ENCODE peak calls at places on chromosomes 6 and 20, in nine cellular contexts. G is pancreas, L is IMR-90, V is mammary epithelial cell, R is aorta, N is endodermal cell, C is brain microvascular endothelial cell, M is ovary, O is left ventricle myocardium inferior. F is an unnamed sample. For H3K36me3, the result is how much of the 10 kb centered on the place peaks cover.

GRCh38 chr20:5786930-5787826 is 37.0 kb downstream of the SHLD1 start:
- DNase-seq in G (no peak), L (peak), V (peak), R (no peak), N (no peak), C (peak), M (peak), O (no peak), F (peak)

GRCh38 chr6:93801101-93801847 is 381.9 kb upstream of the EPHA7 start:
- DNase-seq in G (no peak), L (no peak), V (no peak), R (no peak), N (peak), C (no peak), M (no peak), O (no peak), F (no peak)

GRCh38 chr20:5535211-5535756 is 214.9 kb upstream of the SHLD1 start:
- DNase-seq in G (no peak), L (peak), V (peak), R (no peak), N (no peak), C (peak), M (no peak), O (no peak), F (peak)

GRCh38 chr6:15380354-15380753 is 134.5 kb downstream of the JARID2 start:
- DNase-seq in G (no peak), L (no peak), V (no peak), R (no peak), N (no peak), C (no peak), M (no peak), O (no peak), F (no peak)

GRCh38 chr6:128981716-128982115 is 98.8 kb downstream of the LAMA2 start:
- DNase-seq in G (no peak), L (no peak), V (peak), R (no peak), N (no peak), C (no peak), M (no peak), O (no peak), F (no peak)

GRCh38 chr6:26311385-26312095 is 53.5 kb upstream of the BTN3A2 start:
- DNase-seq in G (no peak), L (peak), V (peak), R (no peak), N (peak), C (peak), M (peak), O (no peak), F (no peak)

GRCh38 chr6:37696841-37697735 is 595 bp downstream of the MDGA1 start:
- DNase-seq in G (no peak), L (no peak), V (peak), R (peak), N (peak), C (no peak), M (peak), O (peak), F (peak)

GRCh38 chr6:138503881-138504680 is 4.8 kb upstream of the NHSL1 start:
- DNase-seq in G (peak), L (no peak), V (no peak), R (no peak), N (no peak), C (no peak), M (no peak), O (no peak), F (no peak)

GRCh38 chr6:80543151-80543550 is 436.7 kb downstream of the BCKDHB start:
- DNase-seq in G (no peak), L (no peak), V (no peak), R (no peak), N (no peak), C (no peak), M (no peak), O (no peak), F (no peak)

GRCh38 chr20:63697868-63698545 is 1.6 kb downstream of the TNFRSF6B start:
- DNase-seq in G (peak), L (no peak), V (peak), R (peak), N (peak), C (no peak), M (no peak), O (no peak), F (no peak)

GRCh38 chr6:34544052-34544604 is 12.0 kb downstream of the SPDEF start:
- DNase-seq in G (no peak), L (no peak), V (no peak), R (no peak), N (no peak), C (no peak), M (no peak), O (no peak), F (no peak)

GRCh38 chr20:46568570-46569129 is 18.2 kb upstream of the OCSTAMP start:
- DNase-seq in G (peak), L (peak), V (peak), R (peak), N (no peak), C (peak), M (peak), O (peak), F (peak)

GRCh38 chr20:46331612-46332361 is 23.5 kb upstream of the CDH22 start:
- DNase-seq in G (no peak), L (no peak), V (no peak), R (no peak), N (no peak), C (no peak), M (no peak), O (no peak), F (no peak)

GRCh38 chr20:41800040-41800439 is 181.9 kb upstream of the CHD6 start:
- DNase-seq in G (no peak), L (no peak), V (no peak), R (no peak), N (no peak), C (no peak), M (no peak), O (no peak), F (no peak)

GRCh38 chr20:3704085-3704484 is 8.3 kb downstream of the SIGLEC1 start:
- DNase-seq in G (no peak), L (no peak), V (no peak), R (peak), N (no peak), C (no peak), M (no peak), O (no peak), F (no peak)

GRCh38 chr20:6388666-6389197 is 265.9 kb upstream of the FERMT1 start:
- DNase-seq in G (no peak), L (no peak), V (no peak), R (no peak), N (no peak), C (peak), M (no peak), O (no peak), F (no peak)

GRCh38 chr6:129748901-129749748 is 39.1 kb upstream of the ARHGAP18 start:
- DNase-seq in G (no peak), L (peak), V (peak), R (no peak), N (no peak), C (no peak), M (no peak), O (no peak), F (no peak)

GRCh38 chr6:40286721-40287120 is 300.4 kb downstream of the LRFN2 start:
- DNase-seq in G (no peak), L (no peak), V (no peak), R (no peak), N (no peak), C (no peak), M (no peak), O (no peak), F (no peak)

GRCh38 chr20:4688342-4688741 is 33.4 kb upstream of the PRND start:
- DNase-seq in G (no peak), L (no peak), V (no peak), R (no peak), N (no peak), C (no peak), M (no peak), O (no peak), F (no peak)

GRCh38 chr6:19999319-20000191 is 162.4 kb downstream of the ID4 start:
- DNase-seq in G (no peak), L (peak), V (peak), R (no peak), N (peak), C (peak), M (no peak), O (no peak), F (peak)

GRCh38 chr20:32447136-32448027 is 89.3 kb downstream of the ASXL1 start:
- DNase-seq in G (peak), L (no peak), V (no peak), R (no peak), N (peak), C (no peak), M (no peak), O (no peak), F (no peak)

GRCh38 chr6:2967936-2968335 is 3.4 kb downstream of the SERPINB6 start:
- DNase-seq in G (no peak), L (no peak), V (no peak), R (no peak), N (no peak), C (no peak), M (no peak), O (no peak), F (no peak)

GRCh38 chr6:159152014-159152413 is 17.2 kb upstream of the FNDC1 start:
- DNase-seq in G (no peak), L (peak), V (no peak), R (no peak), N (no peak), C (no peak), M (no peak), O (no peak), F (no peak)

GRCh38 chr20:16434087-16434664 is 139.1 kb downstream of the KIF16B start:
- DNase-seq in G (peak), L (peak), V (peak), R (no peak), N (peak), C (peak), M (peak), O (peak), F (peak)

GRCh38 chr6:129502261-129502660 is 207.7 kb downstream of the ARHGAP18 start:
- DNase-seq in G (no peak), L (peak), V (peak), R (no peak), N (no peak), C (no peak), M (no peak), O (no peak), F (no peak)

GRCh38 chr6:118621799-118622470 is 29.5 kb downstream of the CEP85L start:
- DNase-seq in G (no peak), L (peak), V (no peak), R (no peak), N (no peak), C (no peak), M (no peak), O (no peak), F (no peak)

GRCh38 chr6:5763871-5764270 is 242.9 kb downstream of the NRN1 start:
- DNase-seq in G (no peak), L (peak), V (no peak), R (no peak), N (peak), C (no peak), M (no peak), O (no peak), F (no peak)

GRCh38 chr6:26327450-26328264 is 37.3 kb upstream of the BTN3A2 start:
- DNase-seq in G (no peak), L (peak), V (peak), R (no peak), N (peak), C (peak), M (no peak), O (no peak), F (peak)

GRCh38 chr6:100514603-100515002 is 49.9 kb upstream of the SIM1 start:
- DNase-seq in G (no peak), L (no peak), V (no peak), R (no peak), N (no peak), C (no peak), M (no peak), O (no peak), F (no peak)

GRCh38 chr6:167793421-167793820 is 33.3 kb upstream of the AFDN start:
- DNase-seq in G (no peak), L (no peak), V (no peak), R (no peak), N (no peak), C (no peak), M (no peak), O (no peak), F (no peak)

GRCh38 chr20:17569616-17570346 is at the start of gene DSTN:
- DNase-seq in G (peak), L (peak), V (peak), R (peak), N (peak), C (peak), M (peak), O (peak), F (peak)

GRCh38 chr6:138971601-138972000 is 16.5 kb downstream of the REPS1 start:
- DNase-seq in G (no peak), L (peak), V (no peak), R (no peak), N (peak), C (peak), M (no peak), O (no peak), F (peak)

GRCh38 chr6:152983637-152984386 is 971 bp upstream of the FBXO5 start:
- DNase-seq in G (peak), L (peak), V (peak), R (peak), N (peak), C (peak), M (peak), O (peak), F (peak)

GRCh38 chr6:131062245-131063027 is 609 bp downstream of the EPB41L2 start:
- DNase-seq in G (no peak), L (no peak), V (no peak), R (peak), N (peak), C (no peak), M (peak), O (no peak), F (peak)

GRCh38 chr20:51335329-51335841 is 207.1 kb downstream of the NFATC2 start:
- DNase-seq in G (no peak), L (peak), V (peak), R (no peak), N (peak), C (peak), M (no peak), O (no peak), F (peak)

GRCh38 chr6:5499644-5500306 is 238.5 kb downstream of the FARS2 start:
- DNase-seq in G (no peak), L (peak), V (peak), R (no peak), N (no peak), C (peak), M (no peak), O (no peak), F (no peak)

GRCh38 chr6:136967874-136968752 is 46.0 kb downstream of the SLC35D3 start:
- DNase-seq in G (no peak), L (peak), V (peak), R (peak), N (peak), C (peak), M (peak), O (peak), F (peak)

GRCh38 chr6:30742316-30743098 is at the start of gene FLOT1:
- DNase-seq in G (peak), L (peak), V (peak), R (peak), N (peak), C (peak), M (peak), O (peak), F (peak)
- H3K4me3 ChIP-seq in G (peak), L (peak), V (peak), R (peak), N (peak), C (peak), M (peak), O (peak), F (peak)

GRCh38 chr6:31881136-31881859 is 2.5 kb upstream of the SLC44A4 start:
- DNase-seq in G (no peak), L (no peak), V (no peak), R (no peak), N (no peak), C (no peak), M (no peak), O (no peak), F (no peak)

GRCh38 chr6:31883699-31884098 is 4.9 kb upstream of the SLC44A4 start:
- DNase-seq in G (no peak), L (no peak), V (no peak), R (no peak), N (no peak), C (no peak), M (no peak), O (no peak), F (no peak)

GRCh38 chr6:31880616-31881015 is 1.8 kb upstream of the SLC44A4 start:
- DNase-seq in G (no peak), L (no peak), V (no peak), R (no peak), N (no peak), C (no peak), M (no peak), O (no peak), F (no peak)

GRCh38 chr6:31884528-31885035 is 5.8 kb upstream of the SLC44A4 start:
- DNase-seq in G (peak), L (no peak), V (no peak), R (no peak), N (no peak), C (no peak), M (no peak), O (no peak), F (no peak)

GRCh38 chr6:31882344-31882743 is 3.5 kb upstream of the SLC44A4 start:
- DNase-seq in G (no peak), L (peak), V (no peak), R (no peak), N (no peak), C (no peak), M (peak), O (no peak), F (peak)
- H3K36me3 ChIP-seq in G (under half), L (half or more), V (under half), R (under half), N (under half), C (half or more), M (under half), O (half or more), F (under half)

DNA sequence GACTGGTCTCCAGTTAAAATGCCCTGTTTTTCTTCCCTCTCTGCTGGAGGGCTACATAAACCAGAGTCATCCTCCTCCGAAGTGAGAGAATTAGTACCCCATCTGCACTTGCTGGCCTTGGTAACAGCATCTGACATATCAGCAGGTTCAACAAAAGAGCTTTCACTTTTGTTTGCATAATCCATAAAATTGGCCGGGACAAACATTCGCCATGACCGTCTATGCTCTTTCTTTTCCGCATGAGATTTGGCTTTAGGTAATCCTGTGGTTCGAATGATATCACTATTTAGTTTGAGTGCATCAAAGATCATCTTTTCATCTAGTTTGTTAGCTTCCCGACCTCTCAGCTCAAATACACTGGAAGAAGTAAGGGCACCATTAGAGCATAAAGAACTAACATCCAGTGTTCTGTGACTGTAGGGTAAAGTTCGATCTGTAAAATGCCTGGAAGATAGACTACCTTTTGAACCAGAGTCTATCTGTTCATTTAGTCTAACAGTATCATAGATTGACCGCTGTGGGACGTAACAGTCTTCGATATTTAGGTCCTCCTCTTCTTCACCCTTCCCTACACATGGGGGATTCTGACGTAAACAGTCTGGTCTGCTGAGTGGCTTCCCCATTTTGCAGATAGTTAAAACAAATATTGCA is 101.6 kb downstream of the DST start:
- DNase-seq in G (no peak), L (peak), V (no peak), R (no peak), N (no peak), C (no peak), M (no peak), O (no peak), F (no peak)
- H3K4me3 ChIP-seq in G (peak), L (peak), V (peak), R (peak), N (peak), C (no peak), M (peak), O (peak), F (peak)

GRCh38 chr6:41787219-41787917 is at the start of gene TOMM6:
- DNase-seq in G (peak), L (peak), V (peak), R (peak), N (peak), C (peak), M (peak), O (peak), F (peak)

GRCh38 chr6:41789390-41789724 is 1.9 kb downstream of the TOMM6 start:
- DNase-seq in G (no peak), L (no peak), V (no peak), R (no peak), N (peak), C (no peak), M (no peak), O (no peak), F (no peak)

GRCh38 chr6:41791984-41792383 is 4.5 kb downstream of the TOMM6 start:
- DNase-seq in G (no peak), L (no peak), V (no peak), R (no peak), N (peak), C (no peak), M (no peak), O (no peak), F (no peak)

GRCh38 chr6:41789937-41790502 is 2.5 kb downstream of the TOMM6 start:
- DNase-seq in G (no peak), L (no peak), V (no peak), R (no peak), N (peak), C (no peak), M (no peak), O (no peak), F (no peak)

GRCh38 chr6:41791306-41791705 is 3.8 kb downstream of the TOMM6 start:
- DNase-seq in G (no peak), L (no peak), V (no peak), R (no peak), N (no peak), C (no peak), M (no peak), O (no peak), F (no peak)
- H3K36me3 ChIP-seq in G (under half), L (under half), V (under half), R (under half), N (half or more), C (under half), M (under half), O (half or more), F (under half)

DNA sequence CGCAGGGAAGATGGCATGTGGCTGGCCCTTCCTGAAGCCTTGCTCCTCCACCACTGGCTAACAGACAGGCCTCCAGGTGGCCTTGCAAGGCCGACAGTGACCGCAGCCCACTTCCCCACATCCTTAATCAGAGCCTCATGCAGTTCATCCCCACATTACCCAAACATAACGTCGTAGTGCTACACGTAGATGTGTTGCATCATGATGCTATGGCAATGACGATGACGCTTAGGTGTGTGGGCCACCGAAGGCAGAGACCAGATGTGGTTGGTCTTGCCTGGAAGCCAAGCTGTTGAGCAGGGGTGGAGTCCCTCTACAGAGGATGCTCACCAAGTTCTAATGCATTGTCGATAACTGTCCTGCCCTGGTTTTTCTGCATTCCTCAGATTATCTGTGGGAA is 5.6 kb downstream of the CD93 start:
- DNase-seq in G (no peak), L (no peak), V (no peak), R (no peak), N (no peak), C (no peak), M (no peak), O (no peak), F (no peak)
- H3K4me3 ChIP-seq in G (no peak), L (no peak), V (no peak), R (no peak), N (no peak), C (no peak), M (no peak), O (peak), F (no peak)

DNA sequence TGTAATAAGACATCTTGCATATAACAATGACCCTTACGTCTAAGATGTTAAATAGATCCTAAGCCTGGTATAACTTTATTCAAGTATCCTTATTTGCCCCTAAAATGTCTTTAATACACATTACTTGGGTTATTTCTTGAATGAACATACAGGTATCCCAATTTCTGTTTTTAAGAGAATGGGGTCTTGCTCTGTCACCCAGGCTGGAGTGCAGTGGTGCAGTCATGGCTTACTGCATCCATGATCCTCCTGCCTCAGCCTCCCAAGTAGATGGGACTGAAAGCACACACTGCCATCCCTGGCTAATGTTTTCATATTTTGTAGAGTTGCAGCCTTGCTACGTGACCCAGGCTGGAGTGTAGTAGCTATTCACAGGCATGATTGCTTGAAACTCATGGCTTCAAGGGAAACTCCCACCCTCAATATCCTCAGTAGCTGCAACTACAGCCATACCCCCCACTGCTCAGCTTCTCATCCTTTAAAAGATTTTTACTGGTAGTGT is 10.4 kb upstream of the ZNFX1 start:
- DNase-seq in G (no peak), L (no peak), V (no peak), R (no peak), N (peak), C (no peak), M (no peak), O (no peak), F (no peak)
- H3K36me3 ChIP-seq in G (under half), L (half or more), V (half or more), R (under half), N (half or more), C (half or more), M (under half), O (half or more), F (half or more)

F was measured in MG63.